ENCODE peak calls at places on chromosomes 4 and X, in four cellular contexts. R, I, N and O are unnamed samples.

GRCh38 chr4:149112109-149112508 is 669.9 kb upstream of the NR3C2 start:
- DNase-seq in R (no peak), I (no peak), N (no peak), O (no peak)

GRCh38 chr4:13529130-13529919 is 15.0 kb downstream of the NKX3-2 start:
- DNase-seq in R (no peak), I (peak; percentile 61), N (no peak), O (no peak)

GRCh38 chr4:154010377-154010776 is 221.5 kb upstream of the SFRP2 start:
- DNase-seq in R (no peak), I (no peak), N (no peak), O (no peak)

GRCh38 chr4:83561381-83561780 is 25.5 kb downstream of the GPAT3 start:
- DNase-seq in R (peak; percentile 40), I (no peak), N (no peak), O (no peak)

GRCh38 chr4:112759313-112759712 is 122.4 kb downstream of the LARP7 start:
- DNase-seq in R (no peak), I (no peak), N (no peak), O (no peak)

GRCh38 chrX:103630171-103630511 is 1.4 kb downstream of the TCEAL1 start:
- DNase-seq in R (no peak), I (no peak), N (no peak), O (no peak)

GRCh38 chr4:152029631-152030030 is 268.8 kb upstream of the GATB start:
- DNase-seq in R (no peak), I (no peak), N (no peak), O (no peak)

GRCh38 chr4:153529646-153530045 is 63.5 kb downstream of the TMEM131L start:
- DNase-seq in R (no peak), I (no peak), N (no peak), O (no peak)

GRCh38 chr4:56743550-56743949 is 62.5 kb upstream of the HOPX start:
- DNase-seq in R (no peak), I (no peak), N (no peak), O (no peak)

GRCh38 chrX:19627081-19627480 is 111.8 kb upstream of the MAP3K15 start:
- DNase-seq in R (peak; percentile 16), I (no peak), N (no peak), O (no peak)

GRCh38 chrX:135477576-135477975 is 42.9 kb upstream of the INTS6L start:
- DNase-seq in R (peak; percentile 84), I (no peak), N (peak; percentile 38), O (no peak)

GRCh38 chr4:145511913-145512522 is 30.4 kb downstream of the SMAD1 start:
- DNase-seq in R (no peak), I (no peak), N (no peak), O (no peak)

GRCh38 chrX:37871626-37872302 is 24.4 kb upstream of the DYNLT3 start:
- DNase-seq in R (peak; percentile 42), I (no peak), N (no peak), O (no peak)

GRCh38 chrX:152155766-152156310 is 17.5 kb upstream of the MAGEA10 start:
- DNase-seq in R (no peak), I (no peak), N (no peak), O (no peak)
- H3K9me3 ChIP-seq in R (no peaks in the 10 kb centered on the region), I (no peaks in the 10 kb centered on the region), N (no peaks in the 10 kb centered on the region), O (no peaks in the 10 kb centered on the region)

DNA sequence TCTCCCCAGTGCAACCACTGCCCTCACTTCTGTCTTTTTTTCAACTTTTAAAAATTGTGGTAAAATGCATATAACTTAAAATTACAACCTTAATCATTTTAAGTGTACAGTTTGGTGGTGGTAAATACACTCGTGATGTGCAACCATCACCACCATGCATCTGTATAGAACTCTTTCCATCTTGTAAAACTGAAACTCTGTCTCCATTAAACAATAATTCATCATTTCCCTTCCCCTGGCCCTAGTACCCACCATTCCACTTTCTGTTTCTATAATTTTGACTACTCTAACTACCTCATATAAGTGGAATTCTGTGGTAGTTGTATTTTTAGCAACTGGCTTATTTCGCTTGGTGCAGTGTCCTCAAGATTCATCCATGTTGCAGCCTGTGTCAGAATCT is 6.8 kb upstream of the CTBP1 start:
- DNase-seq in R (no peak), I (no peak), N (no peak), O (no peak)
- H3K9me3 ChIP-seq in R (no peaks in the 10 kb centered on the region), I (peaks cover 15% of the 10 kb centered on the region), N (peaks cover 30% of the 10 kb centered on the region), O (no peaks in the 10 kb centered on the region)

GRCh38 chr4:41158756-41159155 is 55.6 kb downstream of the APBB2 start:
- DNase-seq in R (no peak), I (no peak), N (no peak), O (no peak)
- H3K9me3 ChIP-seq in R (no peaks in the 10 kb centered on the region), I (no peaks in the 10 kb centered on the region), N (no peaks in the 10 kb centered on the region), O (no peaks in the 10 kb centered on the region)

GRCh38 chr4:189845145-189845846 is 95.4 kb upstream of the FRG1 start:
- DNase-seq in R (no peak), I (no peak), N (no peak), O (no peak)

DNA sequence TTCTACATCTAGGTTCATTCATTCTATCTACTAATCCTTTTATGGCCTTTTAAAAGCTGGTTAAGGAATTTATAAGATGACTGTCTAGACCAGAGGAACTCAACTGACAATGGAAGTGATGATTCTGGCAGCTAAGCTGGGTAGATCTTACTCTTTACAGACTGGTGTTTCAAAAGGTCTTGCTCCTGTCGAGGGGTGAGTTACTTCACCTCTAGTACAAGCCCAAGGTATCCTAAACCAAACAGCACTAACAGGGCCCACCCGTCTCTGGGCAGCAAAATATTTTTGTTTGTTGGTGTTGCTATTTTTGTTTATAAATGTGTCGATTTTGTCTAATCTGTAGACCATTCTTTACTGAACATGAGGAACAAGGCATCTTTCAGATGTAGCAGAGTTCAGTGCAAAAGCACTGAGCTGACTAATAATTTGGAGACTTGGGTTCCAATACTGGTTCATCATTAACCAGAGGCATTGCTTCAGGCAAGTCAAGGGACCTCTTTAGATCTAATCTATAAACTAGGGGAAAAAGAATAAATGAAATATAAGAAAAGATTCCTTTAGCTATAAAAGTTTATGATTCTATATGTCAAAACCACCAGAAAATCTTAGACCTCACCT is 90.3 kb upstream of the FRG1 start:
- DNase-seq in R (no peak), I (no peak), N (no peak), O (no peak)
- H3K9me3 ChIP-seq in R (no peaks in the 10 kb centered on the region), I (peaks cover 7% of the 10 kb centered on the region), N (no peaks in the 10 kb centered on the region), O (no peaks in the 10 kb centered on the region)